ENCODE peak calls at places on chromosomes 16 and 17, in nine cellular contexts. T, K, Z, G, P, Y, D, W and X are unnamed samples.
A peak's percentile ranks its signal among the peaks of the same experiment; 100 is the strongest.

GRCh38 chr16:86466695-86467406 is 43.5 kb upstream of the FOXF1 start:
- DNase-seq in P (no peak), D (no peak), Y (no peak), Z (no peak), T (no peak), W (no peak), G (no peak), K (peak; percentile 33), X (no peak)

GRCh38 chr16:27450836-27451341 is 48.9 kb downstream of the IL21R start:
- DNase-seq in P (no peak), Y (no peak), K (peak; percentile 53), Z (no peak), T (no peak), G (no peak), W (peak; percentile 25), D (no peak), X (peak; percentile 31)

GRCh38 chr16:89395150-89396142 is 94.9 kb downstream of the ANKRD11 start:
- DNase-seq in P (peak; percentile 98), T (peak; percentile 97), G (peak; percentile 84), Y (peak; percentile 91), Z (peak; percentile 89), K (peak; percentile 99), D (peak; percentile 77), W (peak; percentile 63), X (peak; percentile 92)

GRCh38 chr16:5036228-5037156 is 2.8 kb upstream of the NAGPA start:
- DNase-seq in D (no peak), T (no peak), Y (no peak), Z (peak; percentile 72), G (no peak), W (peak; percentile 46), K (no peak), P (no peak), X (peak; percentile 9)

GRCh38 chr16:72094266-72094610 is 591 bp downstream of the DHX38 start:
- DNase-seq in T (peak; percentile 4), K (no peak), D (no peak), Y (no peak), Z (no peak), G (peak; percentile 8), W (no peak), P (peak; percentile 21), X (no peak)

GRCh38 chr17:1029196-1029911 is 32.4 kb downstream of the TIMM22 start:
- DNase-seq in Z (no peak), T (peak; percentile 52), G (no peak), W (no peak), P (peak; percentile 48), K (peak; percentile 75), D (no peak), Y (no peak), X (peak; percentile 81)

GRCh38 chr16:55487048-55487803 is 8.2 kb downstream of the MMP2 start:
- DNase-seq in Y (no peak), Z (no peak), K (peak; percentile 100), W (no peak), P (peak; percentile 77), T (peak; percentile 87), G (no peak), D (no peak), X (peak; percentile 67)

GRCh38 chr16:86631441-86631840 is 53.1 kb downstream of the FOXL1 start:
- DNase-seq in W (no peak), G (no peak), P (peak; percentile 83), K (peak; percentile 70), Y (no peak), Z (no peak), D (peak; percentile 63), T (peak; percentile 87), X (no peak)

GRCh38 chr17:78645421-78646295 is 68.5 kb upstream of the DNAH17 start:
- DNase-seq in P (peak; percentile 41), Z (peak; percentile 74), T (no peak), Y (no peak), G (peak; percentile 19), D (peak; percentile 25), K (peak; percentile 75), W (no peak), X (peak; percentile 51)

GRCh38 chr17:28227278-28228108 is 91.5 kb upstream of the TMEM97 start:
- DNase-seq in Y (peak; percentile 13), K (peak; percentile 19), D (peak; percentile 88), T (peak; percentile 34), G (peak; percentile 45), P (peak; percentile 60), W (peak; percentile 61), Z (peak; percentile 19), X (peak; percentile 59)

GRCh38 chr16:50696126-50696525 is 2.7 kb downstream of the NOD2 start:
- DNase-seq in K (no peak), G (no peak), Y (no peak), P (no peak), T (no peak), Z (no peak), W (no peak), D (peak; percentile 58), X (no peak)

GRCh38 chr16:12881182-12881581 is 20.2 kb upstream of the SHISA9 start:
- DNase-seq in K (peak; percentile 38), P (no peak), T (no peak), Z (no peak), G (no peak), Y (no peak), W (no peak), D (no peak), X (no peak)

GRCh38 chr16:68737046-68737729 is at the start of gene CDH1:
- DNase-seq in G (peak; percentile 19), Z (no peak), D (peak; percentile 99), W (peak; percentile 88), T (no peak), K (no peak), Y (no peak), P (no peak), X (no peak)

GRCh38 chr16:88909431-88910210 is 43.2 kb upstream of the PABPN1L start:
- DNase-seq in T (no peak), D (no peak), Y (no peak), W (no peak), K (no peak), P (no peak), Z (no peak), G (no peak), X (no peak)

GRCh38 chr16:5186381-5186903 is 88.8 kb upstream of the EEF2KMT start:
- DNase-seq in K (no peak), G (no peak), Y (no peak), P (no peak), D (no peak), T (no peak), W (no peak), Z (no peak), X (no peak)